ENCODE peak calls at places on chromosomes 16 and 17, in eight cellular contexts. One of them, this sample, is unnamed. For H3K27me3 and H3K9me3, the result is how much of the 10 kb centered on the place peaks cover.

GRCh38 chr16:67594956-67595355 is 32.6 kb downstream of the CTCF start:
- DNase-seq in GM23248: peak
- DNase-seq in Peyer's patch: no peak
- DNase-seq in endodermal cell: no peak
- DNase-seq in H9: no peak
- DNase-seq in breast epithelium: no peak
- DNase-seq in heart right ventricle: no peak
- DNase-seq in adrenal gland: no peak
- DNase-seq in this sample: no peak

GRCh38 chr17:65143899-65144590 is 6.9 kb downstream of the RGS9 start:
- DNase-seq in H9: no peak
- DNase-seq in adrenal gland: no peak
- DNase-seq in heart right ventricle: no peak
- DNase-seq in endodermal cell: no peak
- DNase-seq in GM23248: no peak
- DNase-seq in Peyer's patch: no peak
- DNase-seq in breast epithelium: no peak
- DNase-seq in this sample: no peak

GRCh38 chr17:78421534-78422266 is 43.3 kb downstream of the PGS1 start:
- DNase-seq in adrenal gland: peak
- DNase-seq in endodermal cell: peak
- DNase-seq in heart right ventricle: peak
- DNase-seq in GM23248: peak
- DNase-seq in Peyer's patch: peak
- DNase-seq in H9: peak
- DNase-seq in breast epithelium: peak
- DNase-seq in this sample: peak

GRCh38 chr17:77281024-77281903 is 140.5 kb downstream of the SEC14L1 start:
- DNase-seq in Peyer's patch: peak
- DNase-seq in endodermal cell: peak
- DNase-seq in adrenal gland: peak
- DNase-seq in breast epithelium: peak
- DNase-seq in GM23248: peak
- DNase-seq in heart right ventricle: peak
- DNase-seq in H9: peak
- DNase-seq in this sample: peak

GRCh38 chr17:66980896-66981295 is 16.4 kb downstream of the CACNG4 start:
- DNase-seq in GM23248: no peak
- DNase-seq in breast epithelium: no peak
- DNase-seq in Peyer's patch: no peak
- DNase-seq in heart right ventricle: no peak
- DNase-seq in H9: no peak
- DNase-seq in adrenal gland: no peak
- DNase-seq in endodermal cell: no peak
- DNase-seq in this sample: no peak

GRCh38 chr16:81873843-81874752 is 95.0 kb downstream of the PLCG2 start:
- DNase-seq in GM23248: peak
- DNase-seq in H9: peak
- DNase-seq in endodermal cell: peak
- DNase-seq in Peyer's patch: peak
- DNase-seq in heart right ventricle: peak
- DNase-seq in adrenal gland: peak
- DNase-seq in breast epithelium: no peak
- DNase-seq in this sample: no peak

GRCh38 chr17:8163978-8164814 is 1.4 kb upstream of the VAMP2 start:
- DNase-seq in GM23248: peak
- DNase-seq in adrenal gland: peak
- DNase-seq in breast epithelium: no peak
- DNase-seq in Peyer's patch: peak
- DNase-seq in heart right ventricle: peak
- DNase-seq in endodermal cell: peak
- DNase-seq in H9: peak
- DNase-seq in this sample: peak

GRCh38 chr16:50326835-50327465 is 41.8 kb downstream of the BRD7 start:
- DNase-seq in adrenal gland: no peak
- DNase-seq in Peyer's patch: peak
- DNase-seq in endodermal cell: peak
- DNase-seq in breast epithelium: no peak
- DNase-seq in H9: peak
- DNase-seq in heart right ventricle: no peak
- DNase-seq in GM23248: peak
- DNase-seq in this sample: peak

GRCh38 chr16:79628501-79628975 is 28.0 kb upstream of the MAF start:
- DNase-seq in endodermal cell: no peak
- DNase-seq in heart right ventricle: no peak
- DNase-seq in GM23248: no peak
- DNase-seq in H9: no peak
- DNase-seq in adrenal gland: no peak
- DNase-seq in breast epithelium: no peak
- DNase-seq in Peyer's patch: no peak
- DNase-seq in this sample: peak

GRCh38 chr17:56786989-56787482 is 46.7 kb downstream of the C17orf67 start:
- DNase-seq in H9: no peak
- DNase-seq in adrenal gland: no peak
- DNase-seq in heart right ventricle: no peak
- DNase-seq in Peyer's patch: no peak
- DNase-seq in endodermal cell: peak
- DNase-seq in GM23248: peak
- DNase-seq in breast epithelium: peak
- DNase-seq in this sample: no peak

GRCh38 chr16:52634528-52634927 is 87.6 kb upstream of the TOX3 start:
- DNase-seq in breast epithelium: no peak
- DNase-seq in adrenal gland: no peak
- DNase-seq in H9: no peak
- DNase-seq in Peyer's patch: no peak
- DNase-seq in GM23248: no peak
- DNase-seq in heart right ventricle: no peak
- DNase-seq in endodermal cell: no peak
- DNase-seq in this sample: no peak

GRCh38 chr16:29962344-29962994 is 590 bp downstream of the TMEM219 start:
- DNase-seq in Peyer's patch: peak
- DNase-seq in breast epithelium: no peak
- DNase-seq in adrenal gland: no peak
- DNase-seq in heart right ventricle: no peak
- DNase-seq in GM23248: peak
- DNase-seq in H9: no peak
- DNase-seq in endodermal cell: no peak
- DNase-seq in this sample: no peak

GRCh38 chr17:40553694-40554534 is 11.4 kb downstream of the CCR7 start:
- DNase-seq in GM23248: peak
- DNase-seq in H9: peak
- DNase-seq in heart right ventricle: peak
- DNase-seq in breast epithelium: no peak
- DNase-seq in endodermal cell: peak
- DNase-seq in Peyer's patch: no peak
- DNase-seq in adrenal gland: peak
- DNase-seq in this sample: no peak

GRCh38 chr16:2284001-2284770 is 16.3 kb upstream of the RNPS1 start:
- DNase-seq in breast epithelium: no peak
- DNase-seq in heart right ventricle: no peak
- DNase-seq in Peyer's patch: no peak
- DNase-seq in endodermal cell: no peak
- DNase-seq in adrenal gland: no peak
- DNase-seq in GM23248: no peak
- DNase-seq in H9: no peak
- DNase-seq in this sample: no peak

GRCh38 chr16:2285731-2286191 is 17.8 kb upstream of the RNPS1 start:
- DNase-seq in H9: no peak
- DNase-seq in adrenal gland: no peak
- DNase-seq in GM23248: no peak
- DNase-seq in Peyer's patch: no peak
- DNase-seq in heart right ventricle: no peak
- DNase-seq in breast epithelium: no peak
- DNase-seq in endodermal cell: peak
- DNase-seq in this sample: no peak

GRCh38 chr16:2282866-2283555 is 15.1 kb upstream of the RNPS1 start:
- DNase-seq in heart right ventricle: no peak
- DNase-seq in H9: no peak
- DNase-seq in breast epithelium: no peak
- DNase-seq in adrenal gland: no peak
- DNase-seq in Peyer's patch: no peak
- DNase-seq in endodermal cell: peak
- DNase-seq in GM23248: no peak
- DNase-seq in this sample: no peak

GRCh38 chr16:2286550-2286949 is 18.6 kb upstream of the RNPS1 start:
- DNase-seq in adrenal gland: no peak
- DNase-seq in GM23248: no peak
- DNase-seq in breast epithelium: no peak
- DNase-seq in heart right ventricle: no peak
- DNase-seq in endodermal cell: no peak
- DNase-seq in H9: peak
- DNase-seq in Peyer's patch: no peak
- DNase-seq in this sample: no peak

GRCh38 chr16:2284797-2285576 is 17.1 kb upstream of the RNPS1 start:
- DNase-seq in H9: no peak
- DNase-seq in Peyer's patch: no peak
- DNase-seq in endodermal cell: peak
- DNase-seq in adrenal gland: no peak
- DNase-seq in breast epithelium: no peak
- DNase-seq in GM23248: no peak
- DNase-seq in heart right ventricle: no peak
- DNase-seq in this sample: no peak
- H3K27me3 ChIP-seq in H9: under half
- H3K27me3 ChIP-seq in Peyer's patch: under half
- H3K27me3 ChIP-seq in endodermal cell: under half
- H3K27me3 ChIP-seq in adrenal gland: under half
- H3K27me3 ChIP-seq in breast epithelium: under half
- H3K27me3 ChIP-seq in GM23248: under half
- H3K27me3 ChIP-seq in heart right ventricle: under half
- H3K27me3 ChIP-seq in this sample: under half

DNA sequence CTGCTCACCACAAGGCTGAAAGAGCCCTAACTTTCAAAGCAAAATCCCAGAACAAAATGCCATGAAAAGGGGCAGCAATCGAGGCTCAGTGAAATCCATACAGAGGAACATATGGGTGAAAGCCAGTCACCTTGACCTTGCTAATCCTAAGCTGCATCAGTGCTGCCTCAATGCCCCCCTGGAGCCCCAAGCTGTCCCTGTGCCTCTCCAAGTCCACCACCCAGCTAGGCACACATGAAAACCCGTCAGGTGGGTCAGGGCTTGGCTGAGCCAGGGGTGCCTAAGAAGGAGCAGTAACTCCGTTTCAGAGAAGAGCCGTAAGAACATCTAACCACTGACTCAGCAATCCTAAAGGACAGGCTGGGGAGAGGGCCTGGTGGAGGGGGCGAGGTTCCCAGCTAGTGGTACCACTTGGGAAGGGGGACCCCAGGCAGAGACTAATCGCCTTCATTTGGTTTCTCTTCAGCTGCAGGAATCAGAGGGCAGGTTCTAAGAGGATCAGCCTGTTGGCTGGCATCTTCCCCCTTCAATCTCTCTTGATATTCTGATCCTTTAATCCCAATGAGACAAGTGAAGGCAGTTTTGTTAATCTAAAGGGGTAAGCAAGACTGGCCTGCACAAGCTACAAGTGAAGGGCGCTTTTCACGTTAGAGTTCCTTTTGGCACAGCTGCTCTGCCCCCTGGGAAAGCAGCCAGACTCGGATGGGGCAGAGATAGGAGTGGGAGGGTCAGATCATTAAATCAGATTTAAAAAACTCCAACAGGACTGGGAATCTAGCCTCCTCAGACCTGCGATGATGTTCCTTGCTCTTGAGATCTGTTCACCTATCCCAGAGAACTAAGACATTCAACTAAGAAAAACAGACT is 7.6 kb downstream of the PITPNA start:
- DNase-seq in Peyer's patch: no peak
- DNase-seq in GM23248: no peak
- DNase-seq in adrenal gland: no peak
- DNase-seq in endodermal cell: no peak
- DNase-seq in H9: no peak
- DNase-seq in breast epithelium: no peak
- DNase-seq in heart right ventricle: no peak
- DNase-seq in this sample: no peak
- H3K27ac ChIP-seq in Peyer's patch: peak
- H3K27ac ChIP-seq in GM23248: no peak
- H3K27ac ChIP-seq in adrenal gland: no peak
- H3K27ac ChIP-seq in endodermal cell: no peak
- H3K27ac ChIP-seq in H9: no peak
- H3K27ac ChIP-seq in breast epithelium: no peak
- H3K27ac ChIP-seq in heart right ventricle: peak
- H3K27ac ChIP-seq in this sample: no peak

DNA sequence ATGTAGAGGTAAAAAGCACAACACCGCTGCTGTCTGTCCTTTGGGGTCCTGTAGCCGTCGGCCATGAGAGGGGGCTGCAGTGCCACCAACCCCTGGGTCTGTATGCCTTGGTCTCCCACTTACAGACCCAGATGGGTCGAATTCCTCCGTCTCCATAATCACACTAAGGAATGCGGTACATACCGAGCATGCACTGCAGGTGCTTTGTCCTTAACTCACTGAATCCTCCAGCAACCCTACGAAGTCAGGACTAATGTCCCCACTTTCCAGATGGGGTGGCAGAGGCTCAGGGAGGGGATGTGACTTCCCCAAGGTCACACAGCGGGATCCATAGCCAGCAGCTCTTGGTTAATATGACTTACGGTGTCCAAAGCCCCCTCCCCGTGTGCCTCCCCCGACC is 219.9 kb upstream of the CIBAR2 start:
- DNase-seq in adrenal gland: no peak
- DNase-seq in breast epithelium: no peak
- DNase-seq in heart right ventricle: no peak
- DNase-seq in H9: peak
- DNase-seq in GM23248: no peak
- DNase-seq in endodermal cell: peak
- DNase-seq in Peyer's patch: no peak
- DNase-seq in this sample: no peak
- H3K9me3 ChIP-seq in adrenal gland: under half
- H3K9me3 ChIP-seq in breast epithelium: under half
- H3K9me3 ChIP-seq in heart right ventricle: under half
- H3K9me3 ChIP-seq in H9: under half
- H3K9me3 ChIP-seq in GM23248: under half
- H3K9me3 ChIP-seq in endodermal cell: under half
- H3K9me3 ChIP-seq in Peyer's patch: under half
- H3K9me3 ChIP-seq in this sample: under half

GRCh38 chr16:66515543-66516171 is 34.3 kb downstream of the TK2 start:
- DNase-seq in heart right ventricle: no peak
- DNase-seq in GM23248: peak
- DNase-seq in adrenal gland: peak
- DNase-seq in breast epithelium: no peak
- DNase-seq in endodermal cell: peak
- DNase-seq in H9: peak
- DNase-seq in Peyer's patch: peak
- DNase-seq in this sample: no peak

GRCh38 chr16:66516172-66516807 is 33.6 kb downstream of the TK2 start:
- DNase-seq in heart right ventricle: no peak
- DNase-seq in breast epithelium: no peak
- DNase-seq in endodermal cell: no peak
- DNase-seq in H9: no peak
- DNase-seq in Peyer's patch: peak
- DNase-seq in GM23248: peak
- DNase-seq in adrenal gland: no peak
- DNase-seq in this sample: no peak

GRCh38 chr16:66519482-66519881 is 30.4 kb downstream of the TK2 start:
- DNase-seq in heart right ventricle: no peak
- DNase-seq in adrenal gland: no peak
- DNase-seq in H9: no peak
- DNase-seq in GM23248: no peak
- DNase-seq in breast epithelium: no peak
- DNase-seq in Peyer's patch: no peak
- DNase-seq in endodermal cell: peak
- DNase-seq in this sample: no peak

GRCh38 chr16:66517586-66518263 is 32.2 kb downstream of the TK2 start:
- DNase-seq in heart right ventricle: no peak
- DNase-seq in adrenal gland: peak
- DNase-seq in GM23248: no peak
- DNase-seq in endodermal cell: peak
- DNase-seq in Peyer's patch: peak
- DNase-seq in breast epithelium: no peak
- DNase-seq in H9: no peak
- DNase-seq in this sample: no peak

GRCh38 chr16:66516808-66517585 is 32.9 kb downstream of the TK2 start:
- DNase-seq in H9: peak
- DNase-seq in GM23248: peak
- DNase-seq in endodermal cell: peak
- DNase-seq in adrenal gland: peak
- DNase-seq in breast epithelium: peak
- DNase-seq in Peyer's patch: peak
- DNase-seq in heart right ventricle: peak
- DNase-seq in this sample: peak
- H3K27me3 ChIP-seq in H9: under half
- H3K27me3 ChIP-seq in GM23248: under half
- H3K27me3 ChIP-seq in endodermal cell: under half
- H3K27me3 ChIP-seq in adrenal gland: under half
- H3K27me3 ChIP-seq in breast epithelium: under half
- H3K27me3 ChIP-seq in Peyer's patch: under half
- H3K27me3 ChIP-seq in heart right ventricle: under half
- H3K27me3 ChIP-seq in this sample: under half

This sample was measured in CD8-positive, alpha-beta memory T cell.